ENCODE peak calls at places on chromosomes 3 and 15, in eight cellular contexts. T, P, K, Z, M, E, Q and B are unnamed samples.

GRCh38 chr3:114178770-114179368 is at the start of gene DRD3:
- DNase-seq in T (peak; percentile 80), P (no peak), K (no peak), Z (peak; percentile 92), M (peak; percentile 77), E (no peak), Q (no peak), B (no peak)

GRCh38 chr3:9951962-9952805 is at the start of gene PRRT3:
- DNase-seq in T (peak; percentile 64), P (no peak), K (no peak), Z (peak; percentile 88), M (peak; percentile 61), E (no peak), Q (no peak), B (peak; percentile 28)

GRCh38 chr3:63862804-63863149 is 828 bp downstream of the THOC7 start:
- DNase-seq in T (no peak), P (no peak), K (no peak), Z (no peak), M (no peak), E (no peak), Q (no peak), B (no peak)

GRCh38 chr15:42171795-42172194 is 15.4 kb upstream of the PLA2G4F start:
- DNase-seq in T (no peak), P (no peak), K (no peak), Z (no peak), M (no peak), E (no peak), Q (no peak), B (no peak)

GRCh38 chr3:43755511-43756200 is 64.9 kb downstream of the ABHD5 start:
- DNase-seq in T (no peak), P (no peak), K (no peak), Z (peak; percentile 15), M (no peak), E (no peak), Q (no peak), B (no peak)

GRCh38 chr3:129602730-129603560 is 3.5 kb downstream of the PLXND1 start:
- DNase-seq in T (peak; percentile 88), P (peak; percentile 85), K (peak; percentile 92), Z (peak; percentile 74), M (peak; percentile 54), E (no peak), Q (no peak), B (peak; percentile 28)

GRCh38 chr15:42832577-42832976 is 88.0 kb downstream of the TTBK2 start:
- DNase-seq in T (no peak), P (no peak), K (no peak), Z (no peak), M (no peak), E (no peak), Q (no peak), B (no peak)

GRCh38 chr3:129486057-129487035 is 42.1 kb upstream of the RHO start:
- DNase-seq in T (peak; percentile 46), P (no peak), K (no peak), Z (peak; percentile 56), M (no peak), E (no peak), Q (no peak), B (no peak)

GRCh38 chr15:100642217-100642949 is 40.0 kb downstream of the ASB7 start:
- DNase-seq in T (no peak), P (no peak), K (no peak), Z (no peak), M (no peak), E (no peak), Q (no peak), B (no peak)

GRCh38 chr3:185402561-185402960 is 39.6 kb downstream of the MAP3K13 start:
- DNase-seq in T (no peak), P (peak; percentile 35), K (no peak), Z (no peak), M (peak; percentile 84), E (no peak), Q (no peak), B (peak; percentile 62)

GRCh38 chr3:94185753-94186152 is 122.9 kb downstream of the NSUN3 start:
- DNase-seq in T (no peak), P (no peak), K (no peak), Z (no peak), M (no peak), E (no peak), Q (no peak), B (no peak)

GRCh38 chr3:94184781-94185180 is 121.9 kb downstream of the NSUN3 start:
- DNase-seq in T (no peak), P (no peak), K (no peak), Z (no peak), M (no peak), E (no peak), Q (no peak), B (no peak)

GRCh38 chr3:94183551-94183950 is 120.7 kb downstream of the NSUN3 start:
- DNase-seq in T (no peak), P (no peak), K (no peak), Z (no peak), M (no peak), E (no peak), Q (no peak), B (no peak)

DNA sequence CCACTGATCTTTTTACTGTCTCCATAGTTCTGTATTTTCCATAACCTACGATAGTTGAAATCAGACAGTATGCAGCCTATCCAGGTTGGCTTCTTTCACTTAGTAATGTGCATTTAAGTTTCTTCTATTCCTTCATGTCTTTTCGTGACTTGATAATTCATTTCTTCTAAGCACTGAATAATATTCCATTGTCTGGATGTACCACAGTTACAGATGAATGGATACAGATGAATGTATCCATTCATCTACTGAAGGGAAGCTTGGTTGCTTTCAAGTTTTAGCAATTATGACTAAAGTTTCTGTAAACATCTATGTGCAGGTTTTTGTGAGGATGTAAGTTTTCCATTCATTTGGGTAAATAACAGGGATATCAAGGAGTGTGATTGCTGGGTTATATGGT is 124.8 kb downstream of the NSUN3 start:
- DNase-seq in T (no peak), P (no peak), K (no peak), Z (no peak), M (no peak), E (no peak), Q (no peak), B (no peak)
- H3K4me3 ChIP-seq in T (no peak overlapping the region), P (no peak overlapping the region), K (no peak overlapping the region), Z (no peak overlapping the region), M (no peak overlapping the region), E (no peak overlapping the region), Q (no peak overlapping the region), B (no peak overlapping the region)

GRCh38 chr15:28115871-28116270 is 16.8 kb upstream of the OCA2 start:
- DNase-seq in T (no peak), P (no peak), K (no peak), Z (no peak), M (no peak), E (no peak), Q (no peak), B (no peak)

GRCh38 chr15:28114721-28115622 is 15.9 kb upstream of the OCA2 start:
- DNase-seq in T (no peak), P (no peak), K (no peak), Z (no peak), M (no peak), E (no peak), Q (no peak), B (no peak)

GRCh38 chr15:28113426-28114113 is 14.5 kb upstream of the OCA2 start:
- DNase-seq in T (no peak), P (no peak), K (no peak), Z (no peak), M (no peak), E (no peak), Q (no peak), B (no peak)

GRCh38 chr15:28112962-28113361 is 13.8 kb upstream of the OCA2 start:
- DNase-seq in T (no peak), P (no peak), K (no peak), Z (no peak), M (no peak), E (no peak), Q (no peak), B (no peak)

GRCh38 chr15:28114114-28114455 is 15.0 kb upstream of the OCA2 start:
- DNase-seq in T (no peak), P (no peak), K (no peak), Z (no peak), M (no peak), E (no peak), Q (no peak), B (no peak)
- H3K36me3 ChIP-seq in T (peaks cover 8% of the 10 kb centered on the region), P (no peaks in the 10 kb centered on the region), K (peaks cover 76% of the 10 kb centered on the region), Z (peaks cover 8% of the 10 kb centered on the region), M (peaks cover 13% of the 10 kb centered on the region), E (peaks cover 34% of the 10 kb centered on the region), Q (peaks cover 2% of the 10 kb centered on the region), B (peaks cover 67% of the 10 kb centered on the region)

DNA sequence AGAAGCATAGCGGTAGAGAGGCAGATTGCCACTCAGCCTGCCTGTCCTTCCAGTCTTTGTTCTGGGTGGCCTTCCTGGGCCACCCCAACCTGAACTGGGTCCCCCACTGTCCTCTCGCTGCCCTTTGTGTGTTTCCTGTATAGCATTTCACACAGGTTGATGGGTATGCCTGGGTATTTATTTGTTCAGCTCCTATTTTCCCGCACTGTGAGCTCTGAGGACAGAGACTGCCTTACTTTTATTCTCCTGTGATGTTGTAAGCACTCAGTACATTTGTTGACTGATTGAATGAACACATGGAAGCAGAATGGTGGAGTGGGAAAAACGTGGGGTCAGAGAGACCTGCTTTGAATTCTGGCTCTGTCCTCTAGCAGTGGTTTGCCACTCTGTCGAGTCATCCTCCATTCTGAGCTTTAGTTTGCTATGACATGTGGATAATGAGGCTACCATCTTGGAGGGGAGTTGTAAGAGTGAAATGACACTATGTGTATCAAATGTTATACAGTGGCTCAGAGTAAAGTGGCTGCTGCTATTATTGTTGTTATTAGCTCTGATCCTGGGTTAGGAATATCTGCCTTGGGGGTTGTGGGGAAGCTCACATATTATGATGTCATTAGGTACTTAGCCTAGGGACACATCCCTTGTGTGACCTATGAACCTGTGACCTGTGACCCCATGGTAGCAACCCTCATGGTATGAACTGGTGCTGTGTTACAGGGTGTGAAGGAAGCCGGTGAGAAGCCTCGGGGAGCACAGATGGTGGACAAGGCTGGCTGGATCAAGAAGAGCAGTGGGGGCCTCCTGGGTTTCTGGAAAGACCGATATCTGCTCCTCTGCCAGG is 6.4 kb downstream of the PLEKHO2 start:
- DNase-seq in T (no peak), P (no peak), K (no peak), Z (no peak), M (no peak), E (no peak), Q (no peak), B (no peak)
- H3K4me1 ChIP-seq in T (peaks cover 22% of the 10 kb centered on the region), P (no peaks in the 10 kb centered on the region), K (peaks cover 72% of the 10 kb centered on the region), Z (peaks cover 69% of the 10 kb centered on the region), M (no peaks in the 10 kb centered on the region), E (peaks cover 10% of the 10 kb centered on the region), Q (no peaks in the 10 kb centered on the region), B (peaks cover 12% of the 10 kb centered on the region)

GRCh38 chr3:150307862-150308261 is 100.2 kb upstream of the TSC22D2 start:
- DNase-seq in T (no peak), P (no peak), K (no peak), Z (no peak), M (no peak), E (no peak), Q (no peak), B (no peak)
- H3K4me3 ChIP-seq in T (no peak overlapping the region), P (no peak overlapping the region), K (no peak overlapping the region), Z (no peak overlapping the region), M (no peak overlapping the region), E (no peak overlapping the region), Q (no peak overlapping the region), B (no peak overlapping the region)

GRCh38 chr15:85607141-85607806 is 187.5 kb downstream of the KLHL25 start:
- DNase-seq in T (no peak), P (no peak), K (no peak), Z (no peak), M (peak; percentile 29), E (no peak), Q (no peak), B (no peak)
- H3K36me3 ChIP-seq in T (peaks cover 2% of the 10 kb centered on the region), P (no peaks in the 10 kb centered on the region), K (peaks cover 12% of the 10 kb centered on the region), Z (no peaks in the 10 kb centered on the region), M (no peaks in the 10 kb centered on the region), E (no peaks in the 10 kb centered on the region), Q (no peaks in the 10 kb centered on the region), B (no peaks in the 10 kb centered on the region)